ENCODE peak calls at places on chromosomes 4 and X, in five cellular contexts. One of them, this sample, is unnamed.

GRCh38 chrX:40057405-40057804 is 40.4 kb downstream of the BCOR start:
- DNase-seq in heart left ventricle: no peak
- DNase-seq in HCT116: no peak
- DNase-seq in spleen: no peak
- DNase-seq in lower leg skin: no peak
- DNase-seq in this sample: no peak

GRCh38 chr4:76784237-76784636 is 113.7 kb downstream of the SOWAHB start:
- DNase-seq in heart left ventricle: no peak
- DNase-seq in HCT116: no peak
- DNase-seq in spleen: no peak
- DNase-seq in lower leg skin: no peak
- DNase-seq in this sample: no peak

GRCh38 chr4:77194366-77194765 is 37.4 kb downstream of the CCNG2 start:
- DNase-seq in heart left ventricle: no peak
- DNase-seq in HCT116: no peak
- DNase-seq in spleen: no peak
- DNase-seq in lower leg skin: no peak
- DNase-seq in this sample: no peak

GRCh38 chr4:127131527-127131926 is 501.2 kb upstream of the INTU start:
- DNase-seq in heart left ventricle: no peak
- DNase-seq in HCT116: no peak
- DNase-seq in spleen: no peak
- DNase-seq in lower leg skin: no peak
- DNase-seq in this sample: no peak

GRCh38 chrX:114976321-114976720 is 41.1 kb downstream of the IL13RA2 start:
- DNase-seq in heart left ventricle: no peak
- DNase-seq in HCT116: no peak
- DNase-seq in spleen: no peak
- DNase-seq in lower leg skin: no peak
- DNase-seq in this sample: no peak

GRCh38 chr4:5710065-5710961 is 688 bp upstream of the EVC start:
- DNase-seq in heart left ventricle: no peak
- DNase-seq in HCT116: no peak
- DNase-seq in spleen: no peak
- DNase-seq in lower leg skin: no peak
- DNase-seq in this sample: no peak

GRCh38 chrX:47798861-47799260 is 37.8 kb upstream of the ZNF81 start:
- DNase-seq in heart left ventricle: no peak
- DNase-seq in HCT116: no peak
- DNase-seq in spleen: no peak
- DNase-seq in lower leg skin: no peak
- DNase-seq in this sample: no peak

GRCh38 chr4:183260491-183261151 is 59.5 kb downstream of the CLDN22 start:
- DNase-seq in heart left ventricle: no peak
- DNase-seq in HCT116: no peak
- DNase-seq in spleen: no peak
- DNase-seq in lower leg skin: no peak
- DNase-seq in this sample: no peak

GRCh38 chr4:17476811-17477210 is 35.1 kb downstream of the QDPR start:
- DNase-seq in heart left ventricle: no peak
- DNase-seq in HCT116: no peak
- DNase-seq in spleen: no peak
- DNase-seq in lower leg skin: no peak
- DNase-seq in this sample: no peak

GRCh38 chrX:150575415-150575814 is 7.0 kb downstream of the MTM1 start:
- DNase-seq in heart left ventricle: no peak
- DNase-seq in HCT116: peak
- DNase-seq in spleen: no peak
- DNase-seq in lower leg skin: peak
- DNase-seq in this sample: no peak

GRCh38 chr4:168070903-168071302 is 21.4 kb upstream of the ANXA10 start:
- DNase-seq in heart left ventricle: no peak
- DNase-seq in HCT116: no peak
- DNase-seq in spleen: no peak
- DNase-seq in lower leg skin: no peak
- DNase-seq in this sample: no peak

GRCh38 chr4:22635692-22636091 is 57.0 kb upstream of the GBA3 start:
- DNase-seq in heart left ventricle: no peak
- DNase-seq in HCT116: no peak
- DNase-seq in spleen: no peak
- DNase-seq in lower leg skin: no peak
- DNase-seq in this sample: no peak

GRCh38 chr4:173807347-173807746 is 277.3 kb upstream of the HAND2 start:
- DNase-seq in heart left ventricle: no peak
- DNase-seq in HCT116: no peak
- DNase-seq in spleen: no peak
- DNase-seq in lower leg skin: peak
- DNase-seq in this sample: no peak

GRCh38 chr4:112523008-112523440 is 7.0 kb upstream of the NEUROG2 start:
- DNase-seq in heart left ventricle: peak
- DNase-seq in HCT116: no peak
- DNase-seq in spleen: peak
- DNase-seq in lower leg skin: no peak
- DNase-seq in this sample: no peak

GRCh38 chr4:55297346-55297745 is 48.7 kb upstream of the SRD5A3 start:
- DNase-seq in heart left ventricle: no peak
- DNase-seq in HCT116: no peak
- DNase-seq in spleen: no peak
- DNase-seq in lower leg skin: no peak
- DNase-seq in this sample: no peak

GRCh38 chrX:53223955-53224859 is 800 bp downstream of the KDM5C start:
- DNase-seq in heart left ventricle: no peak
- DNase-seq in HCT116: peak
- DNase-seq in spleen: peak
- DNase-seq in lower leg skin: no peak
- DNase-seq in this sample: no peak

GRCh38 chr4:128737098-128737513 is 72.4 kb upstream of the JADE1 start:
- DNase-seq in heart left ventricle: no peak
- DNase-seq in HCT116: no peak
- DNase-seq in spleen: no peak
- DNase-seq in lower leg skin: no peak
- DNase-seq in this sample: no peak

GRCh38 chr4:148633720-148634119 is 191.5 kb upstream of the NR3C2 start:
- DNase-seq in heart left ventricle: no peak
- DNase-seq in HCT116: no peak
- DNase-seq in spleen: no peak
- DNase-seq in lower leg skin: no peak
- DNase-seq in this sample: no peak

GRCh38 chrX:107659286-107659685 is 31.0 kb downstream of the PRPS1 start:
- DNase-seq in heart left ventricle: no peak
- DNase-seq in HCT116: no peak
- DNase-seq in spleen: no peak
- DNase-seq in lower leg skin: no peak
- DNase-seq in this sample: no peak

GRCh38 chr4:110163327-110164070 is 34.9 kb downstream of the ELOVL6 start:
- DNase-seq in heart left ventricle: no peak
- DNase-seq in HCT116: peak
- DNase-seq in spleen: no peak
- DNase-seq in lower leg skin: no peak
- DNase-seq in this sample: no peak

GRCh38 chrX:149853925-149854324 is 27.1 kb upstream of the MAGEA8 start:
- DNase-seq in heart left ventricle: no peak
- DNase-seq in HCT116: no peak
- DNase-seq in spleen: no peak
- DNase-seq in lower leg skin: no peak
- DNase-seq in this sample: no peak

GRCh38 chr4:144787365-144788263 is 141.7 kb downstream of the HHIP start:
- DNase-seq in heart left ventricle: no peak
- DNase-seq in HCT116: peak
- DNase-seq in spleen: no peak
- DNase-seq in lower leg skin: no peak
- DNase-seq in this sample: no peak

GRCh38 chr4:104728380-104729122 is 233.9 kb upstream of the CXXC4 start:
- DNase-seq in heart left ventricle: no peak
- DNase-seq in HCT116: peak
- DNase-seq in spleen: no peak
- DNase-seq in lower leg skin: no peak
- DNase-seq in this sample: no peak

GRCh38 chr4:153603258-153603657 is 80.8 kb upstream of the TLR2 start:
- DNase-seq in heart left ventricle: no peak
- DNase-seq in HCT116: no peak
- DNase-seq in spleen: no peak
- DNase-seq in lower leg skin: no peak
- DNase-seq in this sample: no peak

GRCh38 chr4:168769416-168769815 is 240.6 kb downstream of the CBR4 start:
- DNase-seq in heart left ventricle: no peak
- DNase-seq in HCT116: no peak
- DNase-seq in spleen: no peak
- DNase-seq in lower leg skin: no peak
- DNase-seq in this sample: no peak

GRCh38 chr4:172787117-172787516 is 381.5 kb upstream of the GALNT7 start:
- DNase-seq in heart left ventricle: no peak
- DNase-seq in HCT116: no peak
- DNase-seq in spleen: no peak
- DNase-seq in lower leg skin: no peak
- DNase-seq in this sample: no peak

GRCh38 chr4:168832746-168833575 is 177.1 kb downstream of the CBR4 start:
- DNase-seq in heart left ventricle: peak
- DNase-seq in HCT116: no peak
- DNase-seq in spleen: peak
- DNase-seq in lower leg skin: no peak
- DNase-seq in this sample: no peak

GRCh38 chr4:90425893-90426292 is 298.7 kb downstream of the CCSER1 start:
- DNase-seq in heart left ventricle: no peak
- DNase-seq in HCT116: no peak
- DNase-seq in spleen: no peak
- DNase-seq in lower leg skin: no peak
- DNase-seq in this sample: no peak

GRCh38 chr4:1201851-1202525 is 29.6 kb upstream of the SPON2 start:
- DNase-seq in heart left ventricle: peak
- DNase-seq in HCT116: no peak
- DNase-seq in spleen: peak
- DNase-seq in lower leg skin: peak
- DNase-seq in this sample: peak
- TF ChIP-seq POLR2A in heart left ventricle: no peak
- TF ChIP-seq POLR2A in HCT116: no peak
- TF ChIP-seq POLR2A in spleen: no peak
- TF ChIP-seq POLR2A in lower leg skin: no peak
- TF ChIP-seq POLR2A in this sample: no peak

GRCh38 chr4:184821242-184821641 is 4.5 kb downstream of the ACSL1 start:
- DNase-seq in heart left ventricle: no peak
- DNase-seq in HCT116: no peak
- DNase-seq in spleen: no peak
- DNase-seq in lower leg skin: no peak
- DNase-seq in this sample: no peak
- TF ChIP-seq POLR2A in heart left ventricle: no peak
- TF ChIP-seq POLR2A in HCT116: no peak
- TF ChIP-seq POLR2A in spleen: no peak
- TF ChIP-seq POLR2A in lower leg skin: no peak
- TF ChIP-seq POLR2A in this sample: no peak

GRCh38 chr4:151418385-151418784 is 9.4 kb downstream of the FHIP1A start:
- DNase-seq in heart left ventricle: no peak
- DNase-seq in HCT116: peak
- DNase-seq in spleen: no peak
- DNase-seq in lower leg skin: no peak
- DNase-seq in this sample: no peak
- TF ChIP-seq POLR2A in heart left ventricle: no peak
- TF ChIP-seq POLR2A in HCT116: no peak
- TF ChIP-seq POLR2A in spleen: no peak
- TF ChIP-seq POLR2A in lower leg skin: no peak
- TF ChIP-seq POLR2A in this sample: no peak

GRCh38 chrX:54810532-54810931 is 3.0 kb downstream of the MAGED2 start:
- DNase-seq in heart left ventricle: no peak
- DNase-seq in HCT116: no peak
- DNase-seq in spleen: no peak
- DNase-seq in lower leg skin: no peak
- DNase-seq in this sample: no peak

GRCh38 chrX:54808605-54809483 is 1.3 kb downstream of the MAGED2 start:
- DNase-seq in heart left ventricle: peak
- DNase-seq in HCT116: peak
- DNase-seq in spleen: peak
- DNase-seq in lower leg skin: peak
- DNase-seq in this sample: peak

GRCh38 chrX:54808109-54808604 is 612 bp downstream of the MAGED2 start:
- DNase-seq in heart left ventricle: peak
- DNase-seq in HCT116: peak
- DNase-seq in spleen: peak
- DNase-seq in lower leg skin: peak
- DNase-seq in this sample: no peak

GRCh38 chrX:54811301-54811885 is 3.8 kb downstream of the MAGED2 start:
- DNase-seq in heart left ventricle: no peak
- DNase-seq in HCT116: no peak
- DNase-seq in spleen: no peak
- DNase-seq in lower leg skin: no peak
- DNase-seq in this sample: no peak

GRCh38 chrX:54807524-54808108 is at the start of gene MAGED2:
- DNase-seq in heart left ventricle: no peak
- DNase-seq in HCT116: no peak
- DNase-seq in spleen: peak
- DNase-seq in lower leg skin: peak
- DNase-seq in this sample: no peak
- TF ChIP-seq POLR2A in heart left ventricle: peak
- TF ChIP-seq POLR2A in HCT116: no peak
- TF ChIP-seq POLR2A in spleen: no peak
- TF ChIP-seq POLR2A in lower leg skin: no peak
- TF ChIP-seq POLR2A in this sample: no peak

GRCh38 chr4:139265654-139266053 is 14.4 kb downstream of the MGARP start:
- DNase-seq in heart left ventricle: no peak
- DNase-seq in HCT116: no peak
- DNase-seq in spleen: no peak
- DNase-seq in lower leg skin: no peak
- DNase-seq in this sample: no peak

GRCh38 chr4:139267301-139267700 is 12.7 kb downstream of the MGARP start:
- DNase-seq in heart left ventricle: no peak
- DNase-seq in HCT116: no peak
- DNase-seq in spleen: no peak
- DNase-seq in lower leg skin: no peak
- DNase-seq in this sample: no peak

GRCh38 chr4:139266208-139266582 is 13.8 kb downstream of the MGARP start:
- DNase-seq in heart left ventricle: no peak
- DNase-seq in HCT116: no peak
- DNase-seq in spleen: no peak
- DNase-seq in lower leg skin: no peak
- DNase-seq in this sample: no peak

DNA sequence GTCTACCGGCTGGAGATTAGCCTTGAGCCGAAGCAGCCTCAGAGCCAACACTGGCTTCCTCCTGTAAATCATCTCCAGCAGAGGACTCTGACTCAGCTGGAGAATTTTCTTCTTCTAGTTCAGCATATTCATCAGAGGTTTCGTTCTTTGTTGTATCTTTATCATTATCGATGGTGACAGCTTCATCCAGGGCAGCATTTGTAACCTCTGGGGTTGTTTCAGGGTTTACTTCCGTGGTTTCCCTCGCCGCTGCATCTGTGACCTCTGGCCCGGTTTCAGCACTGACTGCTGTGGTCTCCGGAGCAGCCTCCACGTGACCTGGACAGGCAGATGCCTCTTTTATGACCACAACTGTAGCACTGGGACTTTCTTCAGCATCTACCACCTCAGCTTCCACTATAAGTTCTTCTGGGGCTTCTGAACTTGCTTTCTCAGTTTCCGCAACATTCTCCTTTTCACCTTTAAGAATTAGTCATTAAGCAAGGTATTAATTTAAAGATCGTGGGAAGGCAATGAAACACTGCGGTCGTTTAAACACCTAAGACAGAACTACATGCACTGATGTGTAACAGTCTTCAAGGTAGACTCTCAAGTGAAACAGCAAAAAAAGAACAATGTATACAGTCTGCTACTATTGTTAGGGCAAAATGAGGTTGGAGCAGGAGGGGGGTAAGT is 13.3 kb downstream of the MGARP start:
- DNase-seq in heart left ventricle: peak
- DNase-seq in HCT116: no peak
- DNase-seq in spleen: peak
- DNase-seq in lower leg skin: peak
- DNase-seq in this sample: no peak
- TF ChIP-seq POLR2A in heart left ventricle: no peak
- TF ChIP-seq POLR2A in HCT116: no peak
- TF ChIP-seq POLR2A in spleen: no peak
- TF ChIP-seq POLR2A in lower leg skin: no peak
- TF ChIP-seq POLR2A in this sample: no peak

This sample was measured in esophagus muscularis mucosa.